ENCODE peak calls at places on chromosomes 3 and 15, in eight cellular contexts. L is body of pancreas; Y is endothelial cell; S is GM23338; R is right cardiac atrium; G is activated CD8-positive, alpha-beta memory T cell treated with anti-CD3 and anti-CD28 coated beads, Interleukin-2, amount 50 U/mL, for 48 hours; N is iPS DF 19.7; F is HCT116. H is an unnamed sample.

GRCh38 chr3:56810912-56811544 is 9.3 kb upstream of the ARHGEF3 start:
- DNase-seq in L (no peak), Y (no peak), S (no peak), R (no peak), G (no peak), N (no peak), F (no peak), H (no peak)

GRCh38 chr3:44100298-44100695 is 141.4 kb upstream of the TOPAZ1 start:
- DNase-seq in L (no peak), Y (no peak), S (no peak), R (no peak), G (no peak), N (no peak), F (no peak), H (no peak)

GRCh38 chr3:127690106-127690505 is 17.4 kb downstream of the ABTB1 start:
- DNase-seq in L (peak), Y (no peak), S (no peak), R (peak), G (no peak), N (no peak), F (no peak), H (peak)

GRCh38 chr15:77511869-77512268 is 91.2 kb downstream of the HMG20A start:
- DNase-seq in L (no peak), Y (no peak), S (no peak), R (no peak), G (no peak), N (no peak), F (no peak), H (no peak)

GRCh38 chr3:18657858-18658820 is 233.0 kb upstream of the SATB1 start:
- DNase-seq in L (peak), Y (no peak), S (no peak), R (no peak), G (no peak), N (no peak), F (no peak), H (no peak)

GRCh38 chr3:146306024-146306423 is 55.1 kb upstream of the PLSCR4 start:
- DNase-seq in L (no peak), Y (no peak), S (no peak), R (no peak), G (no peak), N (no peak), F (no peak), H (no peak)

GRCh38 chr3:2024037-2024436 is 74.6 kb upstream of the CNTN4 start:
- DNase-seq in L (no peak), Y (no peak), S (no peak), R (no peak), G (no peak), N (no peak), F (no peak), H (no peak)

GRCh38 chr3:177452487-177452886 is 255.2 kb upstream of the TBL1XR1 start:
- DNase-seq in L (no peak), Y (no peak), S (no peak), R (no peak), G (no peak), N (no peak), F (no peak), H (no peak)

GRCh38 chr15:100528833-100529428 is at the start of gene CERS3:
- DNase-seq in L (no peak), Y (no peak), S (no peak), R (no peak), G (no peak), N (no peak), F (no peak), H (no peak)